ENCODE peak calls at places on chromosomes 3 and 15, in ten cellular contexts. One of them, this sample, is unnamed. For H3K4me1, the result is how much of the 10 kb centered on the place peaks cover.

GRCh38 chr3:129054605-129055104 is 5.9 kb upstream of the GP9 start:
- DNase-seq in cardiac muscle cell: peak
- DNase-seq in Panc1: no peak
- DNase-seq in neuronal stem cell: no peak
- DNase-seq in lung: no peak
- DNase-seq in CD8-positive, alpha-beta memory T cell: no peak
- DNase-seq in heart left ventricle: no peak
- DNase-seq in IMR-90: no peak
- DNase-seq in breast epithelium: no peak
- DNase-seq in left ventricle myocardium inferior: no peak
- DNase-seq in this sample: no peak

GRCh38 chr15:74525328-74525727 is 15.7 kb upstream of the ARID3B start:
- DNase-seq in cardiac muscle cell: peak
- DNase-seq in Panc1: no peak
- DNase-seq in neuronal stem cell: no peak
- DNase-seq in lung: no peak
- DNase-seq in CD8-positive, alpha-beta memory T cell: no peak
- DNase-seq in heart left ventricle: no peak
- DNase-seq in IMR-90: no peak
- DNase-seq in breast epithelium: no peak
- DNase-seq in left ventricle myocardium inferior: no peak
- DNase-seq in this sample: no peak

GRCh38 chr3:114481113-114481512 is 187.3 kb downstream of the TIGIT start:
- DNase-seq in cardiac muscle cell: no peak
- DNase-seq in Panc1: no peak
- DNase-seq in neuronal stem cell: no peak
- DNase-seq in lung: no peak
- DNase-seq in CD8-positive, alpha-beta memory T cell: no peak
- DNase-seq in heart left ventricle: no peak
- DNase-seq in IMR-90: no peak
- DNase-seq in breast epithelium: no peak
- DNase-seq in left ventricle myocardium inferior: no peak
- DNase-seq in this sample: no peak

GRCh38 chr15:87416591-87417257 is 839.8 kb downstream of the NTRK3 start:
- DNase-seq in cardiac muscle cell: no peak
- DNase-seq in Panc1: no peak
- DNase-seq in neuronal stem cell: no peak
- DNase-seq in lung: no peak
- DNase-seq in CD8-positive, alpha-beta memory T cell: no peak
- DNase-seq in heart left ventricle: no peak
- DNase-seq in IMR-90: no peak
- DNase-seq in breast epithelium: no peak
- DNase-seq in left ventricle myocardium inferior: no peak
- DNase-seq in this sample: peak

GRCh38 chr3:52324676-52325075 is 8.6 kb downstream of the DNAH1 start:
- DNase-seq in cardiac muscle cell: no peak
- DNase-seq in Panc1: no peak
- DNase-seq in neuronal stem cell: no peak
- DNase-seq in lung: no peak
- DNase-seq in CD8-positive, alpha-beta memory T cell: no peak
- DNase-seq in heart left ventricle: no peak
- DNase-seq in IMR-90: no peak
- DNase-seq in breast epithelium: no peak
- DNase-seq in left ventricle myocardium inferior: no peak
- DNase-seq in this sample: no peak

GRCh38 chr3:193134895-193135294 is 106.1 kb upstream of the PLAAT1 start:
- DNase-seq in cardiac muscle cell: peak
- DNase-seq in Panc1: peak
- DNase-seq in neuronal stem cell: no peak
- DNase-seq in lung: no peak
- DNase-seq in CD8-positive, alpha-beta memory T cell: no peak
- DNase-seq in heart left ventricle: no peak
- DNase-seq in IMR-90: peak
- DNase-seq in breast epithelium: no peak
- DNase-seq in left ventricle myocardium inferior: no peak
- DNase-seq in this sample: no peak

GRCh38 chr15:51536965-51537574 is 85.5 kb downstream of the DMXL2 start:
- DNase-seq in cardiac muscle cell: peak
- DNase-seq in Panc1: no peak
- DNase-seq in neuronal stem cell: no peak
- DNase-seq in lung: no peak
- DNase-seq in CD8-positive, alpha-beta memory T cell: no peak
- DNase-seq in heart left ventricle: no peak
- DNase-seq in IMR-90: peak
- DNase-seq in breast epithelium: no peak
- DNase-seq in left ventricle myocardium inferior: no peak
- DNase-seq in this sample: no peak

GRCh38 chr15:33675246-33675645 is 293.1 kb upstream of the CHRM5 start:
- DNase-seq in cardiac muscle cell: peak
- DNase-seq in Panc1: peak
- DNase-seq in neuronal stem cell: peak
- DNase-seq in lung: no peak
- DNase-seq in CD8-positive, alpha-beta memory T cell: no peak
- DNase-seq in heart left ventricle: no peak
- DNase-seq in IMR-90: no peak
- DNase-seq in breast epithelium: no peak
- DNase-seq in left ventricle myocardium inferior: no peak
- DNase-seq in this sample: no peak

GRCh38 chr3:134364936-134365765 is 9.1 kb downstream of the AMOTL2 start:
- DNase-seq in cardiac muscle cell: peak
- DNase-seq in Panc1: no peak
- DNase-seq in neuronal stem cell: no peak
- DNase-seq in lung: no peak
- DNase-seq in CD8-positive, alpha-beta memory T cell: no peak
- DNase-seq in heart left ventricle: peak
- DNase-seq in IMR-90: no peak
- DNase-seq in breast epithelium: peak
- DNase-seq in left ventricle myocardium inferior: no peak
- DNase-seq in this sample: no peak

GRCh38 chr3:134362670-134363380 is 11.4 kb downstream of the AMOTL2 start:
- DNase-seq in cardiac muscle cell: no peak
- DNase-seq in Panc1: no peak
- DNase-seq in neuronal stem cell: no peak
- DNase-seq in lung: no peak
- DNase-seq in CD8-positive, alpha-beta memory T cell: no peak
- DNase-seq in heart left ventricle: peak
- DNase-seq in IMR-90: no peak
- DNase-seq in breast epithelium: peak
- DNase-seq in left ventricle myocardium inferior: no peak
- DNase-seq in this sample: no peak

GRCh38 chr3:134365766-134366065 is 8.5 kb downstream of the AMOTL2 start:
- DNase-seq in cardiac muscle cell: no peak
- DNase-seq in Panc1: no peak
- DNase-seq in neuronal stem cell: no peak
- DNase-seq in lung: no peak
- DNase-seq in CD8-positive, alpha-beta memory T cell: no peak
- DNase-seq in heart left ventricle: peak
- DNase-seq in IMR-90: no peak
- DNase-seq in breast epithelium: peak
- DNase-seq in left ventricle myocardium inferior: no peak
- DNase-seq in this sample: no peak

GRCh38 chr3:134363381-134363755 is 10.9 kb downstream of the AMOTL2 start:
- DNase-seq in cardiac muscle cell: no peak
- DNase-seq in Panc1: no peak
- DNase-seq in neuronal stem cell: no peak
- DNase-seq in lung: no peak
- DNase-seq in CD8-positive, alpha-beta memory T cell: no peak
- DNase-seq in heart left ventricle: peak
- DNase-seq in IMR-90: no peak
- DNase-seq in breast epithelium: peak
- DNase-seq in left ventricle myocardium inferior: no peak
- DNase-seq in this sample: no peak

DNA sequence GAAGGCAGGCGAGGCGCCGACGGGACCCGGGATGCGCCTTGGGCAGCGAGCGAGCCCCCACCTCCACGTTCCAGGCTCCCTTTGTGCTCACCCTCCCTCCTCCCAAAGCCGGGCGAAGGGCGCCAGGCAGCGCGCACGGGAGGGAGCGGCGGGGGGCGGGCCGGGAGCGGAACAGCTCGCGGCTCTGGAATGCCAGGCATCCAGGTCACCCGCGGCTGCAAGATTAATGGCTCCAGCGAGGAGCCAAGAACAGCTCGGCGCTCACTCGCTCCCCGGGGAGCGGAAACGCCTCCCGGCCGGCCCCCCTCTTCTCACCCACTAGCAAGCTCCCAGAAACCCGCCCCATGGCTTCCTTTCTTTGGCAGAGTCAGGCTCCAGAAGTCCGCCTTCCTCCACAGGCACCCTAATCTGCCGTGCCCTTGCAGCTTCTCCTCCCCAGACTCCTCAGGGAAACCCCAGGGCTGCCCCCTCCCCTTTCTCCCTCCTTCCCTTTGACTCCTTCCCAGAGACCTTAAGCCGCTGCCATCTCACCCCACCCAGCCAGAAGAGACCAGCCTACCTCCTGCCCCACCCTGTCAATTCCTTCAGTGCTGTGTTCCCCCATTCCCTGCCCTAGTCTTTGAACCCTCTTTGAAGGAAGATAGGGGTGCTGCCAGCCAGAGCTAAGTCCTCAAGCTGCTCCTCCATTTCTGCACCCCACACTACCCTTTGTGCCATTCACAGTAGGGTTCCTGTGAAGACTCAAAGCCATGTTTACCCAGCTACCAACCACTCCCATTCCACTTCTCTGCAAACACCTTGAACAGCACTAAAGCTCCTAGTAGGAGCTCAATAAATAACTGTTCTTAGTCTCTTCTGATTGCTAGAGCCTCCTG is 9.9 kb downstream of the AMOTL2 start:
- DNase-seq in cardiac muscle cell: peak
- DNase-seq in Panc1: no peak
- DNase-seq in neuronal stem cell: peak
- DNase-seq in lung: peak
- DNase-seq in CD8-positive, alpha-beta memory T cell: peak
- DNase-seq in heart left ventricle: peak
- DNase-seq in IMR-90: peak
- DNase-seq in breast epithelium: peak
- DNase-seq in left ventricle myocardium inferior: peak
- DNase-seq in this sample: peak
- H3K4me3 ChIP-seq in cardiac muscle cell: peak
- H3K4me3 ChIP-seq in Panc1: no peak
- H3K4me3 ChIP-seq in neuronal stem cell: no peak
- H3K4me3 ChIP-seq in lung: no peak
- H3K4me3 ChIP-seq in CD8-positive, alpha-beta memory T cell: peak
- H3K4me3 ChIP-seq in heart left ventricle: no peak
- H3K4me3 ChIP-seq in IMR-90: no peak
- H3K4me3 ChIP-seq in breast epithelium: peak
- H3K4me3 ChIP-seq in left ventricle myocardium inferior: peak
- H3K4me3 ChIP-seq in this sample: peak

GRCh38 chr15:80836223-80836622 is 57.1 kb downstream of the CEMIP start:
- DNase-seq in cardiac muscle cell: no peak
- DNase-seq in Panc1: no peak
- DNase-seq in neuronal stem cell: no peak
- DNase-seq in lung: no peak
- DNase-seq in CD8-positive, alpha-beta memory T cell: no peak
- DNase-seq in heart left ventricle: no peak
- DNase-seq in IMR-90: no peak
- DNase-seq in breast epithelium: no peak
- DNase-seq in left ventricle myocardium inferior: no peak
- DNase-seq in this sample: no peak

GRCh38 chr15:80839764-80840130 is 60.6 kb downstream of the CEMIP start:
- DNase-seq in cardiac muscle cell: no peak
- DNase-seq in Panc1: no peak
- DNase-seq in neuronal stem cell: no peak
- DNase-seq in lung: no peak
- DNase-seq in CD8-positive, alpha-beta memory T cell: no peak
- DNase-seq in heart left ventricle: no peak
- DNase-seq in IMR-90: no peak
- DNase-seq in breast epithelium: no peak
- DNase-seq in left ventricle myocardium inferior: no peak
- DNase-seq in this sample: no peak

GRCh38 chr15:80838666-80839065 is 59.5 kb downstream of the CEMIP start:
- DNase-seq in cardiac muscle cell: no peak
- DNase-seq in Panc1: no peak
- DNase-seq in neuronal stem cell: no peak
- DNase-seq in lung: no peak
- DNase-seq in CD8-positive, alpha-beta memory T cell: no peak
- DNase-seq in heart left ventricle: no peak
- DNase-seq in IMR-90: no peak
- DNase-seq in breast epithelium: no peak
- DNase-seq in left ventricle myocardium inferior: no peak
- DNase-seq in this sample: no peak

GRCh38 chr15:80836991-80837390 is 57.8 kb downstream of the CEMIP start:
- DNase-seq in cardiac muscle cell: no peak
- DNase-seq in Panc1: no peak
- DNase-seq in neuronal stem cell: no peak
- DNase-seq in lung: no peak
- DNase-seq in CD8-positive, alpha-beta memory T cell: no peak
- DNase-seq in heart left ventricle: no peak
- DNase-seq in IMR-90: no peak
- DNase-seq in breast epithelium: no peak
- DNase-seq in left ventricle myocardium inferior: no peak
- DNase-seq in this sample: peak

GRCh38 chr15:80838012-80838411 is 58.8 kb downstream of the CEMIP start:
- DNase-seq in cardiac muscle cell: no peak
- DNase-seq in Panc1: no peak
- DNase-seq in neuronal stem cell: no peak
- DNase-seq in lung: no peak
- DNase-seq in CD8-positive, alpha-beta memory T cell: no peak
- DNase-seq in heart left ventricle: no peak
- DNase-seq in IMR-90: no peak
- DNase-seq in breast epithelium: no peak
- DNase-seq in left ventricle myocardium inferior: no peak
- DNase-seq in this sample: no peak
- H3K4me1 ChIP-seq in cardiac muscle cell: under half
- H3K4me1 ChIP-seq in Panc1: under half
- H3K4me1 ChIP-seq in neuronal stem cell: under half
- H3K4me1 ChIP-seq in lung: under half
- H3K4me1 ChIP-seq in CD8-positive, alpha-beta memory T cell: under half
- H3K4me1 ChIP-seq in heart left ventricle: under half
- H3K4me1 ChIP-seq in IMR-90: under half
- H3K4me1 ChIP-seq in breast epithelium: under half
- H3K4me1 ChIP-seq in left ventricle myocardium inferior: under half
- H3K4me1 ChIP-seq in this sample: under half

GRCh38 chr3:184334470-184335158 is 2.8 kb upstream of the FAM131A start:
- DNase-seq in cardiac muscle cell: no peak
- DNase-seq in Panc1: peak
- DNase-seq in neuronal stem cell: no peak
- DNase-seq in lung: no peak
- DNase-seq in CD8-positive, alpha-beta memory T cell: peak
- DNase-seq in heart left ventricle: no peak
- DNase-seq in IMR-90: peak
- DNase-seq in breast epithelium: no peak
- DNase-seq in left ventricle myocardium inferior: no peak
- DNase-seq in this sample: peak

GRCh38 chr3:184333700-184334099 is 3.7 kb upstream of the FAM131A start:
- DNase-seq in cardiac muscle cell: no peak
- DNase-seq in Panc1: no peak
- DNase-seq in neuronal stem cell: no peak
- DNase-seq in lung: no peak
- DNase-seq in CD8-positive, alpha-beta memory T cell: no peak
- DNase-seq in heart left ventricle: no peak
- DNase-seq in IMR-90: no peak
- DNase-seq in breast epithelium: no peak
- DNase-seq in left ventricle myocardium inferior: no peak
- DNase-seq in this sample: no peak

GRCh38 chr3:184335661-184336483 is 1.5 kb upstream of the FAM131A start:
- DNase-seq in cardiac muscle cell: peak
- DNase-seq in Panc1: no peak
- DNase-seq in neuronal stem cell: peak
- DNase-seq in lung: peak
- DNase-seq in CD8-positive, alpha-beta memory T cell: peak
- DNase-seq in heart left ventricle: peak
- DNase-seq in IMR-90: peak
- DNase-seq in breast epithelium: peak
- DNase-seq in left ventricle myocardium inferior: peak
- DNase-seq in this sample: peak

GRCh38 chr3:184336484-184337230 is 743 bp upstream of the FAM131A start:
- DNase-seq in cardiac muscle cell: peak
- DNase-seq in Panc1: no peak
- DNase-seq in neuronal stem cell: no peak
- DNase-seq in lung: no peak
- DNase-seq in CD8-positive, alpha-beta memory T cell: peak
- DNase-seq in heart left ventricle: no peak
- DNase-seq in IMR-90: peak
- DNase-seq in breast epithelium: no peak
- DNase-seq in left ventricle myocardium inferior: no peak
- DNase-seq in this sample: no peak

GRCh38 chr3:184335291-184335660 is 2.1 kb upstream of the FAM131A start:
- DNase-seq in cardiac muscle cell: no peak
- DNase-seq in Panc1: no peak
- DNase-seq in neuronal stem cell: no peak
- DNase-seq in lung: no peak
- DNase-seq in CD8-positive, alpha-beta memory T cell: no peak
- DNase-seq in heart left ventricle: no peak
- DNase-seq in IMR-90: no peak
- DNase-seq in breast epithelium: no peak
- DNase-seq in left ventricle myocardium inferior: no peak
- DNase-seq in this sample: no peak
- H3K4me3 ChIP-seq in cardiac muscle cell: peak
- H3K4me3 ChIP-seq in Panc1: peak
- H3K4me3 ChIP-seq in neuronal stem cell: peak
- H3K4me3 ChIP-seq in lung: no peak
- H3K4me3 ChIP-seq in CD8-positive, alpha-beta memory T cell: peak
- H3K4me3 ChIP-seq in heart left ventricle: no peak
- H3K4me3 ChIP-seq in IMR-90: peak
- H3K4me3 ChIP-seq in breast epithelium: peak
- H3K4me3 ChIP-seq in left ventricle myocardium inferior: peak
- H3K4me3 ChIP-seq in this sample: peak

GRCh38 chr3:123067689-123068226 is 933 bp downstream of the PDIA5 start:
- DNase-seq in cardiac muscle cell: no peak
- DNase-seq in Panc1: no peak
- DNase-seq in neuronal stem cell: no peak
- DNase-seq in lung: no peak
- DNase-seq in CD8-positive, alpha-beta memory T cell: no peak
- DNase-seq in heart left ventricle: no peak
- DNase-seq in IMR-90: no peak
- DNase-seq in breast epithelium: no peak
- DNase-seq in left ventricle myocardium inferior: no peak
- DNase-seq in this sample: peak
- H3K4me1 ChIP-seq in cardiac muscle cell: under half
- H3K4me1 ChIP-seq in Panc1: under half
- H3K4me1 ChIP-seq in neuronal stem cell: under half
- H3K4me1 ChIP-seq in lung: under half
- H3K4me1 ChIP-seq in CD8-positive, alpha-beta memory T cell: under half
- H3K4me1 ChIP-seq in heart left ventricle: under half
- H3K4me1 ChIP-seq in IMR-90: under half
- H3K4me1 ChIP-seq in breast epithelium: under half
- H3K4me1 ChIP-seq in left ventricle myocardium inferior: half or more
- H3K4me1 ChIP-seq in this sample: under half